ENCODE peak calls at places on chromosomes 3 and 15, in six cellular contexts. One of them, this sample, is unnamed. For H3K4me1, the result is how much of the 10 kb centered on the place peaks cover.

GRCh38 chr3:16482770-16483531 is 30.5 kb downstream of the RFTN1 start:
- DNase-seq in neuronal stem cell: no peak
- DNase-seq in H9: peak
- DNase-seq in mesenchymal stem cell: peak
- DNase-seq in H1: peak
- DNase-seq in IMR-90: peak
- DNase-seq in this sample: no peak

GRCh38 chr3:149813367-149814281 is 609 bp downstream of the RNF13 start:
- DNase-seq in neuronal stem cell: peak
- DNase-seq in H9: peak
- DNase-seq in mesenchymal stem cell: peak
- DNase-seq in H1: peak
- DNase-seq in IMR-90: peak
- DNase-seq in this sample: peak

GRCh38 chr3:5162102-5162501 is 25.4 kb upstream of the EDEM1 start:
- DNase-seq in neuronal stem cell: no peak
- DNase-seq in H9: no peak
- DNase-seq in mesenchymal stem cell: peak
- DNase-seq in H1: no peak
- DNase-seq in IMR-90: peak
- DNase-seq in this sample: peak

GRCh38 chr3:106628407-106628806 is 748.8 kb upstream of the CCDC54 start:
- DNase-seq in neuronal stem cell: no peak
- DNase-seq in H9: no peak
- DNase-seq in mesenchymal stem cell: peak
- DNase-seq in H1: no peak
- DNase-seq in IMR-90: peak
- DNase-seq in this sample: peak

GRCh38 chr3:118436863-118437262 is 597.8 kb downstream of the IGSF11 start:
- DNase-seq in neuronal stem cell: no peak
- DNase-seq in H9: no peak
- DNase-seq in mesenchymal stem cell: no peak
- DNase-seq in H1: no peak
- DNase-seq in IMR-90: no peak
- DNase-seq in this sample: no peak

GRCh38 chr3:133837487-133838295 is 32.1 kb downstream of the SRPRB start:
- DNase-seq in neuronal stem cell: no peak
- DNase-seq in H9: peak
- DNase-seq in mesenchymal stem cell: no peak
- DNase-seq in H1: no peak
- DNase-seq in IMR-90: no peak
- DNase-seq in this sample: no peak

GRCh38 chr3:15409239-15409638 is 18.1 kb downstream of the METTL6 start:
- DNase-seq in neuronal stem cell: no peak
- DNase-seq in H9: no peak
- DNase-seq in mesenchymal stem cell: peak
- DNase-seq in H1: no peak
- DNase-seq in IMR-90: no peak
- DNase-seq in this sample: peak

GRCh38 chr3:57147071-57147470 is 18.1 kb downstream of the IL17RD start:
- DNase-seq in neuronal stem cell: no peak
- DNase-seq in H9: no peak
- DNase-seq in mesenchymal stem cell: no peak
- DNase-seq in H1: no peak
- DNase-seq in IMR-90: no peak
- DNase-seq in this sample: no peak

GRCh38 chr15:38528279-38528678 is 36.3 kb downstream of the RASGRP1 start:
- DNase-seq in neuronal stem cell: no peak
- DNase-seq in H9: no peak
- DNase-seq in mesenchymal stem cell: no peak
- DNase-seq in H1: no peak
- DNase-seq in IMR-90: peak
- DNase-seq in this sample: no peak

GRCh38 chr3:178003756-178004155 is 532.5 kb upstream of the KCNMB2 start:
- DNase-seq in neuronal stem cell: no peak
- DNase-seq in H9: no peak
- DNase-seq in mesenchymal stem cell: no peak
- DNase-seq in H1: no peak
- DNase-seq in IMR-90: peak
- DNase-seq in this sample: peak

GRCh38 chr3:112770026-112770626 is 76.5 kb downstream of the CD200R1L start:
- DNase-seq in neuronal stem cell: no peak
- DNase-seq in H9: peak
- DNase-seq in mesenchymal stem cell: peak
- DNase-seq in H1: no peak
- DNase-seq in IMR-90: peak
- DNase-seq in this sample: no peak

GRCh38 chr3:121481116-121481895 is 64.5 kb downstream of the POLQ start:
- DNase-seq in neuronal stem cell: no peak
- DNase-seq in H9: no peak
- DNase-seq in mesenchymal stem cell: peak
- DNase-seq in H1: no peak
- DNase-seq in IMR-90: peak
- DNase-seq in this sample: peak

GRCh38 chr3:108132727-108133373 is 42.0 kb upstream of the CD47 start:
- DNase-seq in neuronal stem cell: no peak
- DNase-seq in H9: no peak
- DNase-seq in mesenchymal stem cell: peak
- DNase-seq in H1: no peak
- DNase-seq in IMR-90: peak
- DNase-seq in this sample: peak

GRCh38 chr3:105764378-105765376 is 104.1 kb downstream of the CBLB start:
- DNase-seq in neuronal stem cell: no peak
- DNase-seq in H9: no peak
- DNase-seq in mesenchymal stem cell: no peak
- DNase-seq in H1: no peak
- DNase-seq in IMR-90: no peak
- DNase-seq in this sample: no peak

GRCh38 chr15:61715082-61715481 is 345.2 kb downstream of the VPS13C start:
- DNase-seq in neuronal stem cell: no peak
- DNase-seq in H9: no peak
- DNase-seq in mesenchymal stem cell: no peak
- DNase-seq in H1: no peak
- DNase-seq in IMR-90: no peak
- DNase-seq in this sample: no peak

GRCh38 chr15:92711457-92711831 is 55.9 kb upstream of the FAM174B start:
- DNase-seq in neuronal stem cell: no peak
- DNase-seq in H9: peak
- DNase-seq in mesenchymal stem cell: peak
- DNase-seq in H1: peak
- DNase-seq in IMR-90: no peak
- DNase-seq in this sample: peak

GRCh38 chr15:96237002-96237401 is 93.5 kb upstream of the NR2F2 start:
- DNase-seq in neuronal stem cell: no peak
- DNase-seq in H9: no peak
- DNase-seq in mesenchymal stem cell: no peak
- DNase-seq in H1: no peak
- DNase-seq in IMR-90: no peak
- DNase-seq in this sample: no peak

GRCh38 chr3:130516645-130517512 is at the start of gene COL6A6:
- DNase-seq in neuronal stem cell: no peak
- DNase-seq in H9: peak
- DNase-seq in mesenchymal stem cell: no peak
- DNase-seq in H1: peak
- DNase-seq in IMR-90: no peak
- DNase-seq in this sample: no peak

GRCh38 chr3:128555098-128555825 is 62.3 kb upstream of the GATA2 start:
- DNase-seq in neuronal stem cell: no peak
- DNase-seq in H9: no peak
- DNase-seq in mesenchymal stem cell: no peak
- DNase-seq in H1: peak
- DNase-seq in IMR-90: no peak
- DNase-seq in this sample: no peak

GRCh38 chr3:72031581-72031980 is 246.6 kb upstream of the PROK2 start:
- DNase-seq in neuronal stem cell: no peak
- DNase-seq in H9: no peak
- DNase-seq in mesenchymal stem cell: peak
- DNase-seq in H1: no peak
- DNase-seq in IMR-90: peak
- DNase-seq in this sample: peak

GRCh38 chr3:59605318-59605717 is 555.5 kb upstream of the CFAP20DC start:
- DNase-seq in neuronal stem cell: no peak
- DNase-seq in H9: no peak
- DNase-seq in mesenchymal stem cell: no peak
- DNase-seq in H1: no peak
- DNase-seq in IMR-90: no peak
- DNase-seq in this sample: no peak

GRCh38 chr15:25862469-25863066 is 559 bp downstream of the ATP10A start:
- DNase-seq in neuronal stem cell: no peak
- DNase-seq in H9: peak
- DNase-seq in mesenchymal stem cell: no peak
- DNase-seq in H1: peak
- DNase-seq in IMR-90: no peak
- DNase-seq in this sample: no peak

GRCh38 chr3:10744098-10744465 is 71.9 kb upstream of the SLC6A11 start:
- DNase-seq in neuronal stem cell: no peak
- DNase-seq in H9: peak
- DNase-seq in mesenchymal stem cell: no peak
- DNase-seq in H1: no peak
- DNase-seq in IMR-90: no peak
- DNase-seq in this sample: no peak

GRCh38 chr3:72288955-72289707 is 504.2 kb upstream of the PROK2 start:
- DNase-seq in neuronal stem cell: no peak
- DNase-seq in H9: no peak
- DNase-seq in mesenchymal stem cell: no peak
- DNase-seq in H1: no peak
- DNase-seq in IMR-90: peak
- DNase-seq in this sample: peak

GRCh38 chr3:155991847-155992246 is 121.4 kb downstream of the GMPS start:
- DNase-seq in neuronal stem cell: no peak
- DNase-seq in H9: no peak
- DNase-seq in mesenchymal stem cell: no peak
- DNase-seq in H1: no peak
- DNase-seq in IMR-90: no peak
- DNase-seq in this sample: peak

GRCh38 chr3:119891944-119892721 is 110.2 kb downstream of the NR1I2 start:
- DNase-seq in neuronal stem cell: peak
- DNase-seq in H9: peak
- DNase-seq in mesenchymal stem cell: peak
- DNase-seq in H1: peak
- DNase-seq in IMR-90: peak
- DNase-seq in this sample: peak

GRCh38 chr3:183038221-183038620 is 57.9 kb upstream of the DCUN1D1 start:
- DNase-seq in neuronal stem cell: no peak
- DNase-seq in H9: no peak
- DNase-seq in mesenchymal stem cell: no peak
- DNase-seq in H1: no peak
- DNase-seq in IMR-90: no peak
- DNase-seq in this sample: no peak

GRCh38 chr3:181948286-181948685 is 236.6 kb downstream of the SOX2 start:
- DNase-seq in neuronal stem cell: no peak
- DNase-seq in H9: no peak
- DNase-seq in mesenchymal stem cell: no peak
- DNase-seq in H1: no peak
- DNase-seq in IMR-90: no peak
- DNase-seq in this sample: no peak

GRCh38 chr15:101267320-101268104 is 9.8 kb downstream of the SELENOS start:
- DNase-seq in neuronal stem cell: no peak
- DNase-seq in H9: peak
- DNase-seq in mesenchymal stem cell: peak
- DNase-seq in H1: no peak
- DNase-seq in IMR-90: peak
- DNase-seq in this sample: peak

GRCh38 chr15:31217067-31217466 is 109.6 kb upstream of the KLF13 start:
- DNase-seq in neuronal stem cell: no peak
- DNase-seq in H9: no peak
- DNase-seq in mesenchymal stem cell: no peak
- DNase-seq in H1: no peak
- DNase-seq in IMR-90: no peak
- DNase-seq in this sample: no peak

GRCh38 chr3:186909078-186909853 is 21.1 kb upstream of the ST6GAL1 start:
- DNase-seq in neuronal stem cell: no peak
- DNase-seq in H9: peak
- DNase-seq in mesenchymal stem cell: no peak
- DNase-seq in H1: no peak
- DNase-seq in IMR-90: no peak
- DNase-seq in this sample: no peak

GRCh38 chr3:52892625-52893311 is 4.6 kb downstream of the STIMATE start:
- DNase-seq in neuronal stem cell: no peak
- DNase-seq in H9: no peak
- DNase-seq in mesenchymal stem cell: no peak
- DNase-seq in H1: no peak
- DNase-seq in IMR-90: no peak
- DNase-seq in this sample: peak

GRCh38 chr3:24199775-24200247 is 254.7 kb downstream of the NR1D2 start:
- DNase-seq in neuronal stem cell: no peak
- DNase-seq in H9: no peak
- DNase-seq in mesenchymal stem cell: peak
- DNase-seq in H1: no peak
- DNase-seq in IMR-90: no peak
- DNase-seq in this sample: no peak

GRCh38 chr3:184317201-184317600 is 2.8 kb downstream of the EIF4G1 start:
- DNase-seq in neuronal stem cell: no peak
- DNase-seq in H9: no peak
- DNase-seq in mesenchymal stem cell: no peak
- DNase-seq in H1: no peak
- DNase-seq in IMR-90: no peak
- DNase-seq in this sample: no peak
- H3K4me1 ChIP-seq in neuronal stem cell: under half
- H3K4me1 ChIP-seq in H9: under half
- H3K4me1 ChIP-seq in mesenchymal stem cell: under half
- H3K4me1 ChIP-seq in H1: under half
- H3K4me1 ChIP-seq in IMR-90: under half
- H3K4me1 ChIP-seq in this sample: under half

GRCh38 chr3:18810306-18810661 is 338.0 kb upstream of the KCNH8 start:
- DNase-seq in neuronal stem cell: no peak
- DNase-seq in H9: no peak
- DNase-seq in mesenchymal stem cell: no peak
- DNase-seq in H1: no peak
- DNase-seq in IMR-90: no peak
- DNase-seq in this sample: no peak
- H2AFZ ChIP-seq in neuronal stem cell: no peak
- H2AFZ ChIP-seq in H9: no peak
- H2AFZ ChIP-seq in mesenchymal stem cell: no peak
- H2AFZ ChIP-seq in H1: no peak
- H2AFZ ChIP-seq in IMR-90: no peak
- H2AFZ ChIP-seq in this sample: no peak

DNA sequence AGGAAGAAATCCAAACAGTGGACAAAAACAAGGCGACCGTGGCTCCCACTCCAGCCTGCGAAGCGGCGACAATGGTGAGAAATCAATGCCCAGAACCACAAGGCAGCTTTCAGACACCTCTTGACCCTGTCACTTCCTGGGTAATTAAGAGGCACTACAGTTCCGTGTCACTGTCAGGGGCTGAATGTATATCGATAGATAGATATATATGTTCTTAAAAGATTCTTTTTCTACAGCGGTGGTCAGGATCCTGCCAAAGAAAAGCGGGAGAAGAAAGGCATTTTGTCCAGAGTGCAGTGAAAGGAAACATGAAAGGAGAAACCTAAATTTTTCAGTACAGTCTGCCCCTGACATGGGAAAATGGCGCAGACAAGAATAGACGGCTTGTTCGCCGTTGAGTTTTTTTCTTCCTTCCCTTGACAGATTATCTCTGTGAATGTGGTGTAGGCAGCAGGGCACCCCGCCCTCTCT is 56.2 kb upstream of the HES1 start:
- DNase-seq in neuronal stem cell: no peak
- DNase-seq in H9: no peak
- DNase-seq in mesenchymal stem cell: no peak
- DNase-seq in H1: no peak
- DNase-seq in IMR-90: no peak
- DNase-seq in this sample: no peak
- H2BK5ac ChIP-seq in neuronal stem cell: no peak
- H2BK5ac ChIP-seq in H9: no peak
- H2BK5ac ChIP-seq in mesenchymal stem cell: no peak
- H2BK5ac ChIP-seq in H1: no peak
- H2BK5ac ChIP-seq in IMR-90: no peak
- H2BK5ac ChIP-seq in this sample: no peak

GRCh38 chr15:88401269-88401971 is 65.8 kb downstream of the MRPL46 start:
- DNase-seq in neuronal stem cell: no peak
- DNase-seq in H9: no peak
- DNase-seq in mesenchymal stem cell: no peak
- DNase-seq in H1: no peak
- DNase-seq in IMR-90: no peak
- DNase-seq in this sample: no peak
- H3K4me1 ChIP-seq in neuronal stem cell: under half
- H3K4me1 ChIP-seq in H9: under half
- H3K4me1 ChIP-seq in mesenchymal stem cell: under half
- H3K4me1 ChIP-seq in H1: under half
- H3K4me1 ChIP-seq in IMR-90: under half
- H3K4me1 ChIP-seq in this sample: under half